ENCODE peak calls at places on chromosomes 4 and X, in eight cellular contexts. M, N, O, I, E, P, J and X are unnamed samples.

GRCh38 chr4:53916431-53916889 is 147.9 kb downstream of the CHIC2 start:
- DNase-seq in E (no peak), M (no peak), O (peak; percentile 23), P (no peak), I (no peak), N (no peak), J (no peak), X (no peak)

GRCh38 chr4:185591679-185592141 is 56.4 kb upstream of the PDLIM3 start:
- DNase-seq in J (no peak), O (no peak), I (no peak), P (no peak), M (peak; percentile 50), N (no peak), E (no peak), X (no peak)

GRCh38 chr4:165378398-165378762 is 428 bp upstream of the CPE start:
- DNase-seq in N (no peak), P (no peak), O (no peak), E (no peak), J (no peak), M (no peak), I (no peak), X (no peak)

GRCh38 chr4:108135549-108136209 is 33.1 kb downstream of the LEF1 start:
- DNase-seq in N (no peak), O (no peak), I (no peak), P (no peak), M (no peak), J (no peak), E (no peak), X (no peak)

GRCh38 chr4:184441461-184442392 is 32.6 kb downstream of the IRF2 start:
- DNase-seq in N (no peak), M (no peak), J (no peak), I (no peak), P (no peak), O (peak; percentile 74), E (no peak), X (no peak)

GRCh38 chrX:56800801-56801200 is 71.8 kb downstream of the NBDY start:
- DNase-seq in J (no peak), E (no peak), M (no peak), I (no peak), N (no peak), O (no peak), P (peak; percentile 78), X (peak; percentile 17)

GRCh38 chr4:40737882-40738281 is 11.9 kb upstream of the NSUN7 start:
- DNase-seq in E (no peak), I (no peak), O (no peak), J (no peak), M (no peak), N (no peak), P (no peak), X (no peak)

GRCh38 chrX:23820235-23820782 is 37.3 kb downstream of the SAT1 start:
- DNase-seq in I (no peak), E (no peak), J (no peak), M (no peak), O (no peak), P (no peak), N (no peak), X (no peak)

GRCh38 chr4:26900765-26901164 is 40.1 kb downstream of the STIM2 start:
- DNase-seq in N (no peak), E (no peak), I (no peak), O (peak; percentile 39), M (no peak), J (no peak), P (no peak), X (no peak)

GRCh38 chr4:183797445-183798248 is 107.5 kb upstream of the STOX2 start:
- DNase-seq in E (no peak), I (no peak), O (peak; percentile 14), J (peak; percentile 53), M (no peak), P (peak; percentile 87), N (no peak), X (no peak)

GRCh38 chr4:37279894-37280592 is 35.5 kb downstream of the NWD2 start:
- DNase-seq in M (no peak), I (no peak), P (no peak), N (no peak), J (no peak), O (no peak), E (no peak), X (no peak)

GRCh38 chrX:41526925-41527324 is 79.8 kb downstream of the NYX start:
- DNase-seq in P (no peak), M (no peak), E (no peak), J (no peak), O (peak; percentile 16), N (no peak), I (no peak), X (no peak)

GRCh38 chr4:41797260-41797659 is 48.7 kb upstream of the PHOX2B start:
- DNase-seq in J (no peak), P (no peak), I (no peak), M (no peak), E (no peak), N (no peak), O (no peak), X (no peak)

GRCh38 chrX:131626681-131627296 is 82.9 kb downstream of the OR13H1 start:
- DNase-seq in P (no peak), M (no peak), N (no peak), O (no peak), J (no peak), I (no peak), E (no peak), X (no peak)

GRCh38 chrX:121365572-121366161 is 318.3 kb downstream of the GLUD2 start:
- DNase-seq in N (no peak), E (no peak), P (no peak), I (no peak), O (no peak), J (no peak), M (no peak), X (no peak)

GRCh38 chr4:145014365-145014764 is 83.6 kb downstream of the ANAPC10 start:
- DNase-seq in P (no peak), O (no peak), E (no peak), J (no peak), I (no peak), M (no peak), N (no peak), X (no peak)

GRCh38 chr4:914531-914930 is 17.6 kb downstream of the GAK start:
- DNase-seq in I (no peak), E (peak; percentile 3), P (peak; percentile 22), N (no peak), M (no peak), J (no peak), O (no peak), X (peak; percentile 53)

GRCh38 chr4:172962564-172963353 is 205.9 kb upstream of the GALNT7 start:
- DNase-seq in I (peak; percentile 90), J (peak; percentile 68), M (no peak), E (no peak), N (no peak), P (no peak), O (peak; percentile 84), X (no peak)

GRCh38 chrX:27591938-27592337 is 1.8 kb downstream of the DCAF8L2 start:
- DNase-seq in P (peak; percentile 67), N (no peak), O (no peak), I (no peak), M (no peak), J (no peak), E (no peak), X (no peak)

GRCh38 chrX:46446727-46447378 is 98.4 kb downstream of the ZNF674 start:
- DNase-seq in E (peak; percentile 75), M (peak; percentile 87), I (peak; percentile 92), J (peak; percentile 80), N (peak; percentile 76), O (peak; percentile 75), P (peak; percentile 94), X (peak; percentile 88)
- TF ChIP-seq POLR2A in E (peak; percentile 70), M (peak; percentile 70), I (peak; percentile 62), J (no peak), N (peak; percentile 18), O (no peak), P (no peak), X (no peak)

GRCh38 chrX:103376979-103377324 is 614 bp downstream of the BEX3 start:
- DNase-seq in I (no peak), N (no peak), J (no peak), P (no peak), M (peak; percentile 37), O (peak; percentile 34), E (no peak), X (no peak)

GRCh38 chrX:103372886-103373285 is 3.5 kb upstream of the BEX3 start:
- DNase-seq in I (no peak), O (no peak), J (no peak), N (no peak), M (no peak), E (no peak), P (no peak), X (no peak)

GRCh38 chrX:103373581-103373980 is 2.8 kb upstream of the BEX3 start:
- DNase-seq in O (no peak), N (no peak), I (no peak), P (no peak), J (no peak), E (no peak), M (no peak), X (no peak)

GRCh38 chrX:103378990-103379389 is 2.7 kb downstream of the BEX3 start:
- DNase-seq in I (no peak), J (no peak), M (no peak), E (no peak), O (no peak), P (no peak), N (no peak), X (no peak)

GRCh38 chrX:103376118-103376978 is at the start of gene BEX3:
- DNase-seq in E (peak; percentile 53), N (peak; percentile 6), M (peak; percentile 70), P (peak; percentile 79), J (peak; percentile 66), O (peak; percentile 55), I (peak; percentile 80), X (peak; percentile 65)
- H3K4me3 ChIP-seq in E (peak within 1 kb of the TSS; percentile 82), N (peak within 1 kb of the TSS; percentile 79), M (peak within 1 kb of the TSS; percentile 71), P (peak within 1 kb of the TSS; percentile 39), J (peak within 1 kb of the TSS; percentile 67), O (peak within 1 kb of the TSS; percentile 91), I (peak within 1 kb of the TSS; percentile 70), X (peak within 1 kb of the TSS; percentile 68)

DNA sequence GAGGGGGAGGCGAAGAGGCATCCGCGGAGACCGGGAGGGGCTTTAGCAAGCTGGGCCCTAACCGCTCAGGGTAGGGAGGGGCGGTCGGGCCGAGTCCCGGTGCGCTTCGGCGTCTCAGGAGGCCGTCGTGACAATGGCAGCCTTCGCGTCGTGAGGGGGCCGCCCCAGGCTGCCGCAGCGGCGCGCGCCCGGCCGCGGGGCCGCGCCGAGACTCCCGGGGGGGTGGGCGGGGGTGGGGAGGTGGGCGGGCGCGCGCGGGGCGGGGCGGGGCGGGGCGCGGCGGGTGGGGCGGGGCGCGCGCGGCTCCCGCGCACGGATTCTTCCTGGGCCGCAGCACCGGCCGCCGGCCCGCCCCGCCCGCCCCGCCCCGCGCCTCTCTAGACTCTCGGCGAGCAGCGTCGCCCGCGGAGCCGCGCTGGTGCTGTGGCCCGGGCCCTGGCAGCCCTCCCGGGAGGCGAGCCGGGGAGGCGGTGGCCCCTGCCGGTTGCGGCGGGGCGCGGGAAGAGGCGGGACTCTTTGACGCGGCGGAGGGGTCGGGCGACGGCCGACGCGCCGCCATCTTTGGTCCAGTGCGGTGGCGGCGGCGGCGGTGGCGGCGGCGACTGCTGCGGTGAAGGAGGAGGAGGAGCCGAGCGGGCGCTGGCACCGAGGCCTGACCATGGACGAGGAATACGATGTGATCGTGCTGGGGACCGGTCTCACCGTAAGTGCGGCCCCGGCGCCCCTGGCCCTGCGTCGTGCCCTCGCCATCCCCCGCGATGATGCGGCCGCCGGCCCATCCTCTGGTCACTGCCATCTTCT is at the start of gene GDI1:
- DNase-seq in P (peak; percentile 90), E (no peak), M (peak; percentile 56), N (no peak), J (peak; percentile 43), O (no peak), I (peak; percentile 82), X (no peak)
- TF ChIP-seq POLR2A in P (no peak), E (no peak), M (peak; percentile 55), N (peak; percentile 15), J (no peak), O (no peak), I (peak; percentile 35), X (no peak)

GRCh38 chr4:76752911-76753494 is 144.9 kb downstream of the SOWAHB start:
- DNase-seq in O (peak; percentile 85), N (no peak), I (no peak), P (no peak), M (no peak), J (no peak), E (no peak), X (no peak)
- H3K4me3 ChIP-seq in O (no peak overlapping the region), N (no peak overlapping the region), I (no peak overlapping the region), P (no peak overlapping the region), M (no peak overlapping the region), J (no peak overlapping the region), E (no peak overlapping the region), X (no peak overlapping the region)